ENCODE peak calls at places on chromosomes 11 and 22, in four cellular contexts. I is effector memory CD8-positive, alpha-beta T cell; F is GM13976; W is coronary artery. U is an unnamed sample.

GRCh38 chr22:33331017-33331416 is 272.8 kb upstream of the SYN3 start:
- DNase-seq in I (no peak), W (no peak), F (no peak), U (no peak)

GRCh38 chr22:48708558-48709245 is 1119.0 kb downstream of the BRD1 start:
- DNase-seq in W (no peak), I (no peak), F (no peak), U (no peak)

GRCh38 chr11:77473001-77473800 is 693 bp downstream of the PAK1 start:
- DNase-seq in I (peak; percentile 36), W (no peak), F (peak; percentile 73), U (no peak)

GRCh38 chr11:69914286-69915150 is 95.3 kb upstream of the FGF3 start:
- DNase-seq in F (no peak), W (peak; percentile 72), I (no peak), U (no peak)

GRCh38 chr22:35915477-35916013 is 113.1 kb downstream of the RBFOX2 start:
- DNase-seq in I (no peak), F (no peak), W (no peak), U (no peak)

GRCh38 chr11:17764446-17765218 is 30.1 kb downstream of the KCNC1 start:
- DNase-seq in I (no peak), F (no peak), W (no peak), U (no peak)

GRCh38 chr11:4465411-4465810 is 16.3 kb downstream of the OR52K2 start:
- DNase-seq in I (no peak), W (no peak), F (no peak), U (no peak)

GRCh38 chr11:1549355-1550330 is 22.4 kb downstream of the DUSP8 start:
- DNase-seq in F (no peak), W (no peak), I (no peak), U (no peak)

GRCh38 chr22:44181033-44181911 is 547 bp downstream of the PARVG start:
- DNase-seq in W (no peak), I (peak; percentile 58), F (peak; percentile 71), U (no peak)

GRCh38 chr11:12195773-12196172 is 85.4 kb downstream of the MICAL2 start:
- DNase-seq in F (peak; percentile 61), W (no peak), I (peak; percentile 36), U (no peak)

GRCh38 chr11:12090061-12090572 is 20.3 kb upstream of the MICAL2 start:
- DNase-seq in I (no peak), W (no peak), F (no peak), U (no peak)

GRCh38 chr11:1277936-1278512 is 31.4 kb downstream of the TOLLIP start:
- DNase-seq in I (no peak), W (no peak), F (no peak), U (no peak)

GRCh38 chr11:2074266-2074825 is 64.8 kb downstream of the IGF2 start:
- DNase-seq in I (no peak), W (no peak), F (no peak), U (no peak)

GRCh38 chr11:61042961-61043540 is 59.2 kb upstream of the CD5 start:
- DNase-seq in F (no peak), W (no peak), I (no peak), U (no peak)

GRCh38 chr22:37270928-37271650 is 11.2 kb upstream of the CYTH4 start:
- DNase-seq in I (no peak), W (no peak), F (no peak), U (no peak)

GRCh38 chr11:126578426-126578825 is 222.9 kb downstream of the ST3GAL4 start:
- DNase-seq in F (no peak), I (no peak), W (no peak), U (no peak)

GRCh38 chr11:59556883-59557205 is 45.5 kb downstream of the OR4D9 start:
- DNase-seq in W (no peak), F (no peak), I (no peak), U (no peak)

GRCh38 chr22:32024791-32025190 is 18.3 kb upstream of the SLC5A1 start:
- DNase-seq in W (no peak), F (no peak), I (no peak), U (no peak)

GRCh38 chr11:94543695-94544581 is at the start of gene FUT4:
- DNase-seq in I (peak; percentile 46), F (peak; percentile 87), W (peak; percentile 91), U (no peak)

GRCh38 chr11:1770528-1770927 is 6.8 kb upstream of the CTSD start:
- DNase-seq in F (no peak), I (no peak), W (peak; percentile 2), U (no peak)

GRCh38 chr11:28110839-28111235 is 2.6 kb downstream of the METTL15 start:
- DNase-seq in I (no peak), W (no peak), F (no peak), U (no peak)

GRCh38 chr11:47973173-47973572 is 7.2 kb upstream of the PTPRJ start:
- DNase-seq in W (no peak), I (no peak), F (no peak), U (no peak)

GRCh38 chr11:8566613-8567210 is 27.3 kb downstream of the STK33 start:
- DNase-seq in F (peak; percentile 17), W (no peak), I (no peak), U (no peak)

GRCh38 chr11:65574147-65574962 is 1.5 kb upstream of the EHBP1L1 start:
- DNase-seq in W (peak; percentile 96), F (peak; percentile 95), I (peak; percentile 83), U (no peak)

GRCh38 chr11:128757886-128758612 is 64.2 kb downstream of the FLI1 start:
- DNase-seq in I (no peak), W (no peak), F (peak; percentile 50), U (no peak)

GRCh38 chr11:120863359-120863758 is 160.5 kb upstream of the TBCEL start:
- DNase-seq in I (no peak), W (no peak), F (no peak), U (no peak)

GRCh38 chr22:47174096-47174495 is 411.6 kb downstream of the TBC1D22A start:
- DNase-seq in W (peak; percentile 36), I (no peak), F (no peak), U (no peak)

GRCh38 chr22:21775061-21775460 is 39.5 kb upstream of the YPEL1 start:
- DNase-seq in F (no peak), I (no peak), W (no peak), U (no peak)

GRCh38 chr11:46305295-46305694 is 27.8 kb downstream of the CREB3L1 start:
- DNase-seq in I (no peak), W (no peak), F (no peak), U (no peak)

GRCh38 chr11:11612439-11612838 is 9.4 kb downstream of the GALNT18 start:
- DNase-seq in W (no peak), I (no peak), F (no peak), U (no peak)

GRCh38 chr22:26590525-26590858 is 560 bp upstream of the TPST2 start:
- DNase-seq in I (no peak), W (no peak), F (no peak), U (no peak)

GRCh38 chr11:65415499-65416340 is 6.9 kb upstream of the NEAT1 start:
- DNase-seq in I (no peak), F (peak; percentile 26), W (peak; percentile 73), U (no peak)

GRCh38 chr11:117613521-117613920 is 183.5 kb downstream of the DSCAML1 start:
- DNase-seq in W (no peak), F (no peak), I (no peak), U (no peak)

GRCh38 chr11:94974178-94974577 is 669 bp downstream of the KDM4D start:
- DNase-seq in W (no peak), I (no peak), F (no peak), U (no peak)

U was measured in vagina.